ENCODE peak calls at places on chromosomes 12 and 14, in four cellular contexts. L is OCI-LY7, M is GM23248, Q is neural progenitor cell. X is an unnamed sample.

GRCh38 chr12:5872745-5873144 is 72.3 kb downstream of the ANO2 start:
- DNase-seq in L (no peak), M (peak; percentile 27), Q (peak; percentile 19), X (peak; percentile 16)

GRCh38 chr14:67413806-67414769 is 2.1 kb upstream of the PLEK2 start:
- DNase-seq in L (no peak), M (peak; percentile 91), Q (no peak), X (peak; percentile 95)

GRCh38 chr14:80446356-80446755 is 235.1 kb upstream of the DIO2 start:
- DNase-seq in L (no peak), M (peak; percentile 49), Q (no peak), X (no peak)

GRCh38 chr14:68379510-68380303 is 413.2 kb downstream of the ZFP36L1 start:
- DNase-seq in L (no peak), M (peak; percentile 83), Q (no peak), X (peak; percentile 98)

GRCh38 chr14:96135285-96135684 is 69.4 kb upstream of the BDKRB2 start:
- DNase-seq in L (no peak), M (no peak), Q (no peak), X (no peak)

GRCh38 chr14:100580316-100581227 is 6.6 kb downstream of the BEGAIN start:
- DNase-seq in L (no peak), M (no peak), Q (no peak), X (no peak)

GRCh38 chr12:25615119-25615518 is 62.0 kb upstream of the LMNTD1 start:
- DNase-seq in L (no peak), M (peak; percentile 93), Q (no peak), X (peak; percentile 47)

GRCh38 chr12:60693019-60693626 is 1097.3 kb downstream of the SLC16A7 start:
- DNase-seq in L (no peak), M (peak; percentile 56), Q (no peak), X (peak; percentile 51)

GRCh38 chr12:109863961-109864712 is 16.2 kb downstream of the GLTP start:
- DNase-seq in L (no peak), M (peak; percentile 35), Q (no peak), X (peak; percentile 21)

GRCh38 chr12:63038361-63039100 is 103.6 kb upstream of the PPM1H start:
- DNase-seq in L (no peak), M (no peak), Q (no peak), X (no peak)

DNA sequence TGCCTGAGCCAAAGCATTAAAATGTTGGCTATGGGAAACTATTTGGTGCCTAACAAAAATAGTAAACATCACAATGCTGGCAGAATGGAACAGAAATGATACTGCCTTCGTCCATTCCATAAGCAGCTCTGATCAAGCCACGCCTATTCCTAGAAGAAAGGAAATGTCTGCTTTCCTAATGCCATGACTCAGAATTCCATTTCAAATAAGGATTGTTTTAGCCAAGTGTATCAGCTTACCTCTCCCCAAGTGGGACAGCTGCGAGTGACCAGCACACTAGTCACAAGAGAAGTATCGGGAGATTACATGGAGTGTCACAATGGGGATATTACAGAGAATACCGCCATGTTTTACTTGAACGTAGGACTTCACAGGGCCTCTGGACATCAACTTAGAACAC is 38.7 kb downstream of the GLT8D2 start:
- DNase-seq in L (no peak), M (peak; percentile 90), Q (no peak), X (peak; percentile 92)
- TF ChIP-seq EZH2phosphoT487 in L (no peak), M (no peak), Q (no peak), X (no peak)

DNA sequence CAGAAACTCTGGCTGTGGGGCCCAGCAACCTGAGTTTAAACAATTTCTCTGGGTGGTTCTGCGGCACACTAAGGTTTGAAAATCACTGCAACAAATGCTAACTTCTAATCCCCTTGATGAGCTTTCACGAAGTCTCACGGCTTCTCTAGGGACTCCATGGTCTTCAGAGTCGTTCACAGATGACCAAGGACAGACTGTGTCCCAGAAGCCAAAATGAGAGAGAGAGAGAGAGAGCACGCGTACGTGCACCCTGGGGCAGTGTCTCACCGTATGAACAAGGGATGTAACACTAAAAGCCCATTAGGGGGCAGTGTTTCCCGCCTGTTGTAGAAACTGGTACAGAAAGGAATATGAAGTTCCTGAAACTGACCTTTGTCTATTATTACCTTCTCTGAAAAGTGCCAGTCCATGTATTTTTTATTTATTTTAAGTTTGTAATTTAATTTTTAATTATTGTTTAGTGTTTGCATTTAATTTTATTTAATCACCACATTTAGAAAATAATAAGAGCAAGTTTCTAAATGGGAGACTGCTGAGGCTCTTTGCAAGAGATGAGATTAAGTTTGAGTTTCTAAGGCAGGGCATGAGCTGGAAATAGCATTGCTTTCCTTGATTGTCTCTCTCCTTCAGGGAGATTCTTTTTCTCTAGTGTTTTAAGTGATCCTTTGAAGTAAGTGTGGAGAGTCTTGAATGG is 3.4 kb downstream of the APOLD1 start:
- DNase-seq in L (peak; percentile 78), M (peak; percentile 81), Q (peak; percentile 85), X (peak; percentile 85)
- H3K4me3 ChIP-seq in L (no peak overlapping the region), M (no peak overlapping the region), Q (no peak overlapping the region), X (no peak overlapping the region)

GRCh38 chr14:74301594-74302159 is 1.1 kb downstream of the ABCD4 start:
- DNase-seq in L (no peak), M (peak; percentile 18), Q (no peak), X (no peak)

GRCh38 chr14:74302634-74303569 is at the start of gene ABCD4:
- DNase-seq in L (peak; percentile 94), M (peak; percentile 94), Q (peak; percentile 96), X (peak; percentile 94)

GRCh38 chr14:74296037-74296467 is 6.7 kb downstream of the ABCD4 start:
- DNase-seq in L (no peak), M (no peak), Q (no peak), X (no peak)

GRCh38 chr14:74302160-74302628 is 540 bp downstream of the ABCD4 start:
- DNase-seq in L (peak; percentile 75), M (peak; percentile 85), Q (peak; percentile 43), X (peak; percentile 43)

DNA sequence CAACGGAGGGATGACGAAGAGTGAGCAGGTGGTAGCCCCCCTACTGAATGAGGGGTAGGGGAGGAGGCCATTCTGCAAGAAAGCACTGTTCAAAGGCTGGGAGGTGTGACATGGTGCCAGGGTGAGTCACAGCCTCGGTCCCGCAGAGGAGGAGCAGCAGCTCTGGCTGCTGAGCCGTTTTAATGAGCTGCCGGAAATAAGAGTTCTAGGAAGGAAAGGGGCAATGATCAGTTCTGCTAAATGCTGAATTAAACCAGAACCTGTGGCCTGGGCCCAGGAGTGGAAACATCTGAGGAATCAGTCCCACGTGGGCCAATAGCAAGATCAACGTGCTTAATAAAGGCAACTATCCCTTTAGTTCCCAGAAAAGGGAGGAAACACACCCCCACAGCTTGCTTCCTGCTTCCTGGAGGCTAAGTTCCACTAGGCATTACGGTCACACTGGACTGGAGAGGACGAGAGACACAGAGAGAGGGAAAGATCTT is 3.6 kb downstream of the ABCD4 start:
- DNase-seq in L (no peak), M (peak; percentile 85), Q (no peak), X (peak; percentile 31)
- TF ChIP-seq EZH2phosphoT487 in L (no peak), M (no peak), Q (no peak), X (no peak)

GRCh38 chr12:68521848-68522502 is 88.7 kb upstream of the RAP1B start:
- DNase-seq in L (no peak), M (peak; percentile 47), Q (no peak), X (no peak)
- H3K4me3 ChIP-seq in L (no peak overlapping the region), M (peak overlapping the region; percentile 63), Q (no peak overlapping the region), X (peak overlapping the region; percentile 56)

GRCh38 chr14:104113631-104114420 is 24.6 kb upstream of the KIF26A start:
- DNase-seq in L (no peak), M (no peak), Q (no peak), X (no peak)
- TF ChIP-seq EZH2phosphoT487 in L (no peak), M (no peak), Q (no peak), X (no peak)

DNA sequence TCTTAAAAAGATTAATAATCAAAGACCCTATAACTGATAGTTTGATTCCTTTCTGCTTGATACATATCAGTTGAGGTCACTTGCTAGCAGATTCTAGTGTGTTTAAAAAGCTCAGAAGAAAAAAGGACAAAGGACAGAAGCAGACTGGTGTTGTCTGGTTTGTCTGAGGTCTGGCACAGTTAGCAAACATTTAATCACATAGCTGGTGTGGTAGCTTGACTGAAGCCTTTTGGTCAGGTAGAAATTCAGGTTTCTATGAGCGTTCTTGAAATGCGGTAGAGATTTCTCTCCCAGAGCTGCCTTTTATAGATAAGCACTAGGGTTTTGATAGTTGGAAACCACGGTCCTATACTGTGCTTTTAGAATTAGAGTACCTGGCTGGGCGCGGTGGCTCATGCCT is 4.7 kb downstream of the TSPAN11 start:
- DNase-seq in L (no peak), M (no peak), Q (no peak), X (peak; percentile 17)
- H3K4me3 ChIP-seq in L (no peak overlapping the region), M (no peak overlapping the region), Q (no peak overlapping the region), X (no peak overlapping the region)

X was measured in PC-3.